ENCODE peak calls at places on chromosomes 13 and 19, in eight cellular contexts. One of them, this sample, is unnamed.
A peak's percentile ranks its signal among the peaks of the same experiment; 100 is the strongest.

GRCh38 chr13:25153736-25154135 is 18.4 kb downstream of the AMER2 start:
- DNase-seq in Panc1: no peak
- DNase-seq in gastrocnemius medialis: no peak
- DNase-seq in activated CD8-positive, alpha-beta T cell treated with anti-CD3 and anti-CD28 coated beads for 36 hours: no peak
- DNase-seq in right atrium auricular region: no peak
- DNase-seq in fibroblast of mammary gland: no peak
- DNase-seq in fibroblast of pulmonary artery: no peak
- DNase-seq in mammary epithelial cell: no peak
- DNase-seq in this sample: no peak

GRCh38 chr13:113061796-113062425 is 43.7 kb upstream of the F7 start:
- DNase-seq in Panc1: no peak
- DNase-seq in fibroblast of pulmonary artery: no peak
- DNase-seq in right atrium auricular region: no peak
- DNase-seq in activated CD8-positive, alpha-beta T cell treated with anti-CD3 and anti-CD28 coated beads for 36 hours: no peak
- DNase-seq in fibroblast of mammary gland: no peak
- DNase-seq in mammary epithelial cell: no peak
- DNase-seq in gastrocnemius medialis: no peak
- DNase-seq in this sample: no peak

GRCh38 chr13:46183018-46183940 is 1.3 kb upstream of the LCP1 start:
- DNase-seq in right atrium auricular region: no peak
- DNase-seq in fibroblast of mammary gland: no peak
- DNase-seq in mammary epithelial cell: no peak
- DNase-seq in Panc1: no peak
- DNase-seq in fibroblast of pulmonary artery: no peak
- DNase-seq in activated CD8-positive, alpha-beta T cell treated with anti-CD3 and anti-CD28 coated beads for 36 hours: peak; percentile 55
- DNase-seq in gastrocnemius medialis: no peak
- DNase-seq in this sample: no peak

GRCh38 chr13:40688781-40689180 is 22.3 kb upstream of the FOXO1 start:
- DNase-seq in right atrium auricular region: no peak
- DNase-seq in activated CD8-positive, alpha-beta T cell treated with anti-CD3 and anti-CD28 coated beads for 36 hours: no peak
- DNase-seq in gastrocnemius medialis: no peak
- DNase-seq in Panc1: no peak
- DNase-seq in fibroblast of pulmonary artery: no peak
- DNase-seq in mammary epithelial cell: no peak
- DNase-seq in fibroblast of mammary gland: no peak
- DNase-seq in this sample: no peak

GRCh38 chr13:40060318-40061007 is 405.0 kb downstream of the COG6 start:
- DNase-seq in fibroblast of mammary gland: peak; percentile 99
- DNase-seq in fibroblast of pulmonary artery: peak; percentile 72
- DNase-seq in mammary epithelial cell: peak; percentile 99
- DNase-seq in gastrocnemius medialis: peak; percentile 41
- DNase-seq in right atrium auricular region: no peak
- DNase-seq in activated CD8-positive, alpha-beta T cell treated with anti-CD3 and anti-CD28 coated beads for 36 hours: peak; percentile 46
- DNase-seq in Panc1: no peak
- DNase-seq in this sample: peak; percentile 55

GRCh38 chr13:22232186-22232585 is 561.3 kb downstream of the FGF9 start:
- DNase-seq in activated CD8-positive, alpha-beta T cell treated with anti-CD3 and anti-CD28 coated beads for 36 hours: no peak
- DNase-seq in mammary epithelial cell: no peak
- DNase-seq in right atrium auricular region: no peak
- DNase-seq in Panc1: no peak
- DNase-seq in fibroblast of mammary gland: no peak
- DNase-seq in fibroblast of pulmonary artery: no peak
- DNase-seq in gastrocnemius medialis: no peak
- DNase-seq in this sample: no peak

GRCh38 chr19:54158812-54159351 is 639 bp downstream of the LENG1 start:
- DNase-seq in right atrium auricular region: no peak
- DNase-seq in mammary epithelial cell: peak; percentile 31
- DNase-seq in Panc1: no peak
- DNase-seq in gastrocnemius medialis: no peak
- DNase-seq in activated CD8-positive, alpha-beta T cell treated with anti-CD3 and anti-CD28 coated beads for 36 hours: peak; percentile 78
- DNase-seq in fibroblast of mammary gland: peak; percentile 47
- DNase-seq in fibroblast of pulmonary artery: no peak
- DNase-seq in this sample: peak; percentile 68

GRCh38 chr19:35430382-35431146 is 17.5 kb upstream of the FFAR2 start:
- DNase-seq in fibroblast of mammary gland: no peak
- DNase-seq in right atrium auricular region: no peak
- DNase-seq in gastrocnemius medialis: no peak
- DNase-seq in fibroblast of pulmonary artery: no peak
- DNase-seq in Panc1: no peak
- DNase-seq in mammary epithelial cell: no peak
- DNase-seq in activated CD8-positive, alpha-beta T cell treated with anti-CD3 and anti-CD28 coated beads for 36 hours: no peak
- DNase-seq in this sample: no peak

GRCh38 chr19:2722541-2723344 is 1.6 kb upstream of the DIRAS1 start:
- DNase-seq in activated CD8-positive, alpha-beta T cell treated with anti-CD3 and anti-CD28 coated beads for 36 hours: no peak
- DNase-seq in fibroblast of mammary gland: peak; percentile 77
- DNase-seq in mammary epithelial cell: peak; percentile 62
- DNase-seq in fibroblast of pulmonary artery: peak; percentile 82
- DNase-seq in Panc1: no peak
- DNase-seq in gastrocnemius medialis: peak; percentile 61
- DNase-seq in right atrium auricular region: peak; percentile 70
- DNase-seq in this sample: peak; percentile 79

GRCh38 chr19:48717059-48717395 is 2.5 kb downstream of the MAMSTR start:
- DNase-seq in Panc1: no peak
- DNase-seq in mammary epithelial cell: no peak
- DNase-seq in right atrium auricular region: no peak
- DNase-seq in fibroblast of pulmonary artery: no peak
- DNase-seq in activated CD8-positive, alpha-beta T cell treated with anti-CD3 and anti-CD28 coated beads for 36 hours: no peak
- DNase-seq in fibroblast of mammary gland: peak; percentile 54
- DNase-seq in gastrocnemius medialis: no peak
- DNase-seq in this sample: peak; percentile 71

GRCh38 chr13:81800433-81800832 is 1459.5 kb upstream of the SPRY2 start:
- DNase-seq in right atrium auricular region: no peak
- DNase-seq in fibroblast of mammary gland: no peak
- DNase-seq in gastrocnemius medialis: no peak
- DNase-seq in fibroblast of pulmonary artery: no peak
- DNase-seq in Panc1: no peak
- DNase-seq in activated CD8-positive, alpha-beta T cell treated with anti-CD3 and anti-CD28 coated beads for 36 hours: no peak
- DNase-seq in mammary epithelial cell: no peak
- DNase-seq in this sample: no peak

GRCh38 chr13:94710881-94711560 is 1.3 kb downstream of the SOX21 start:
- DNase-seq in gastrocnemius medialis: no peak
- DNase-seq in right atrium auricular region: no peak
- DNase-seq in activated CD8-positive, alpha-beta T cell treated with anti-CD3 and anti-CD28 coated beads for 36 hours: peak; percentile 27
- DNase-seq in Panc1: no peak
- DNase-seq in fibroblast of mammary gland: no peak
- DNase-seq in fibroblast of pulmonary artery: no peak
- DNase-seq in mammary epithelial cell: no peak
- DNase-seq in this sample: no peak

GRCh38 chr13:66995366-66995663 is 234.8 kb downstream of the PCDH9 start:
- DNase-seq in fibroblast of pulmonary artery: no peak
- DNase-seq in gastrocnemius medialis: no peak
- DNase-seq in mammary epithelial cell: no peak
- DNase-seq in Panc1: no peak
- DNase-seq in fibroblast of mammary gland: no peak
- DNase-seq in right atrium auricular region: no peak
- DNase-seq in activated CD8-positive, alpha-beta T cell treated with anti-CD3 and anti-CD28 coated beads for 36 hours: no peak
- DNase-seq in this sample: no peak

GRCh38 chr19:5111051-5111450 is 142.1 kb downstream of the KDM4B start:
- DNase-seq in Panc1: no peak
- DNase-seq in fibroblast of mammary gland: no peak
- DNase-seq in activated CD8-positive, alpha-beta T cell treated with anti-CD3 and anti-CD28 coated beads for 36 hours: no peak
- DNase-seq in gastrocnemius medialis: no peak
- DNase-seq in mammary epithelial cell: no peak
- DNase-seq in fibroblast of pulmonary artery: no peak
- DNase-seq in right atrium auricular region: no peak
- DNase-seq in this sample: no peak

GRCh38 chr19:5110546-5110945 is 141.6 kb downstream of the KDM4B start:
- DNase-seq in right atrium auricular region: no peak
- DNase-seq in gastrocnemius medialis: no peak
- DNase-seq in activated CD8-positive, alpha-beta T cell treated with anti-CD3 and anti-CD28 coated beads for 36 hours: no peak
- DNase-seq in mammary epithelial cell: no peak
- DNase-seq in fibroblast of pulmonary artery: no peak
- DNase-seq in fibroblast of mammary gland: no peak
- DNase-seq in Panc1: no peak
- DNase-seq in this sample: no peak

GRCh38 chr19:5108123-5108613 is 139.3 kb downstream of the KDM4B start:
- DNase-seq in fibroblast of pulmonary artery: no peak
- DNase-seq in Panc1: no peak
- DNase-seq in mammary epithelial cell: no peak
- DNase-seq in right atrium auricular region: no peak
- DNase-seq in activated CD8-positive, alpha-beta T cell treated with anti-CD3 and anti-CD28 coated beads for 36 hours: no peak
- DNase-seq in gastrocnemius medialis: no peak
- DNase-seq in fibroblast of mammary gland: no peak
- DNase-seq in this sample: no peak

GRCh38 chr19:5108866-5109265 is 140.0 kb downstream of the KDM4B start:
- DNase-seq in fibroblast of mammary gland: no peak
- DNase-seq in activated CD8-positive, alpha-beta T cell treated with anti-CD3 and anti-CD28 coated beads for 36 hours: no peak
- DNase-seq in mammary epithelial cell: no peak
- DNase-seq in fibroblast of pulmonary artery: no peak
- DNase-seq in right atrium auricular region: no peak
- DNase-seq in gastrocnemius medialis: no peak
- DNase-seq in Panc1: no peak
- DNase-seq in this sample: no peak

GRCh38 chr19:5109560-5109959 is 140.6 kb downstream of the KDM4B start:
- DNase-seq in right atrium auricular region: no peak
- DNase-seq in fibroblast of pulmonary artery: no peak
- DNase-seq in gastrocnemius medialis: no peak
- DNase-seq in activated CD8-positive, alpha-beta T cell treated with anti-CD3 and anti-CD28 coated beads for 36 hours: no peak
- DNase-seq in Panc1: no peak
- DNase-seq in fibroblast of mammary gland: no peak
- DNase-seq in mammary epithelial cell: no peak
- DNase-seq in this sample: no peak
- TF ChIP-seq CTCF in right atrium auricular region: no peak
- TF ChIP-seq CTCF in fibroblast of pulmonary artery: no peak
- TF ChIP-seq CTCF in gastrocnemius medialis: no peak
- TF ChIP-seq CTCF in activated CD8-positive, alpha-beta T cell treated with anti-CD3 and anti-CD28 coated beads for 36 hours: no peak
- TF ChIP-seq CTCF in Panc1: no peak
- TF ChIP-seq CTCF in fibroblast of mammary gland: no peak
- TF ChIP-seq CTCF in mammary epithelial cell: no peak
- TF ChIP-seq CTCF in this sample: no peak

DNA sequence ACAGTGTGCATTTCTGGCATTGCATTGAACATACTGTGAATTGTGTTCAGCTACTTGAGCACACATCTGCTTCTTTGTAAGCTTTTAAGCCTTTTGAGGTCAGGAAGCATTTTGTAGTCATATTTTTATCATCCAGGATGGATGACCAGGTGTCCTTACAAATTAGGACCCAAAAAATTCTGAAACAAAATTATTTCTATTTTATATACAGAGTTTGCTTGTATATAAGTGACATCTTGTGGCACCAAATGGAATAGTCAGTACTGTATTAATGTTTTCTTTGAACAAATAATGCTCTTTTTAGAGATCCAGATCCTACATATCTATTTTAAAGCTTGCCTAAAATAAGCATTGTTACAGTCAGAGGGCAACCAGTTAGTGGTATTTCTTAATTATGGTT is 9.5 kb upstream of the SUPT20H start:
- DNase-seq in fibroblast of pulmonary artery: peak; percentile 45
- DNase-seq in right atrium auricular region: no peak
- DNase-seq in activated CD8-positive, alpha-beta T cell treated with anti-CD3 and anti-CD28 coated beads for 36 hours: no peak
- DNase-seq in Panc1: no peak
- DNase-seq in mammary epithelial cell: no peak
- DNase-seq in fibroblast of mammary gland: peak; percentile 43
- DNase-seq in gastrocnemius medialis: no peak
- DNase-seq in this sample: no peak
- TF ChIP-seq CTCF in fibroblast of pulmonary artery: peak; percentile 34
- TF ChIP-seq CTCF in right atrium auricular region: no peak
- TF ChIP-seq CTCF in activated CD8-positive, alpha-beta T cell treated with anti-CD3 and anti-CD28 coated beads for 36 hours: no peak
- TF ChIP-seq CTCF in Panc1: peak; percentile 35
- TF ChIP-seq CTCF in mammary epithelial cell: peak; percentile 31
- TF ChIP-seq CTCF in fibroblast of mammary gland: peak; percentile 34
- TF ChIP-seq CTCF in gastrocnemius medialis: peak; percentile 9
- TF ChIP-seq CTCF in this sample: peak; percentile 7

GRCh38 chr19:41578886-41579285 is 2.9 kb downstream of the CEACAM21 start:
- DNase-seq in fibroblast of mammary gland: no peak
- DNase-seq in gastrocnemius medialis: no peak
- DNase-seq in activated CD8-positive, alpha-beta T cell treated with anti-CD3 and anti-CD28 coated beads for 36 hours: no peak
- DNase-seq in Panc1: no peak
- DNase-seq in mammary epithelial cell: no peak
- DNase-seq in right atrium auricular region: no peak
- DNase-seq in fibroblast of pulmonary artery: no peak
- DNase-seq in this sample: no peak

GRCh38 chr19:41577833-41578232 is 1.9 kb downstream of the CEACAM21 start:
- DNase-seq in mammary epithelial cell: no peak
- DNase-seq in fibroblast of pulmonary artery: no peak
- DNase-seq in gastrocnemius medialis: no peak
- DNase-seq in right atrium auricular region: no peak
- DNase-seq in activated CD8-positive, alpha-beta T cell treated with anti-CD3 and anti-CD28 coated beads for 36 hours: no peak
- DNase-seq in Panc1: no peak
- DNase-seq in fibroblast of mammary gland: no peak
- DNase-seq in this sample: no peak

GRCh38 chr19:41575998-41576397 is at the start of gene CEACAM21:
- DNase-seq in mammary epithelial cell: no peak
- DNase-seq in activated CD8-positive, alpha-beta T cell treated with anti-CD3 and anti-CD28 coated beads for 36 hours: peak; percentile 66
- DNase-seq in fibroblast of pulmonary artery: no peak
- DNase-seq in gastrocnemius medialis: peak; percentile 32
- DNase-seq in Panc1: no peak
- DNase-seq in fibroblast of mammary gland: no peak
- DNase-seq in right atrium auricular region: peak; percentile 71
- DNase-seq in this sample: no peak

GRCh38 chr19:41577144-41577830 is 1.3 kb downstream of the CEACAM21 start:
- DNase-seq in fibroblast of mammary gland: no peak
- DNase-seq in right atrium auricular region: peak; percentile 53
- DNase-seq in Panc1: no peak
- DNase-seq in gastrocnemius medialis: no peak
- DNase-seq in mammary epithelial cell: no peak
- DNase-seq in fibroblast of pulmonary artery: no peak
- DNase-seq in activated CD8-positive, alpha-beta T cell treated with anti-CD3 and anti-CD28 coated beads for 36 hours: no peak
- DNase-seq in this sample: no peak
- TF ChIP-seq CTCF in fibroblast of mammary gland: no peak
- TF ChIP-seq CTCF in right atrium auricular region: no peak
- TF ChIP-seq CTCF in Panc1: no peak
- TF ChIP-seq CTCF in gastrocnemius medialis: no peak
- TF ChIP-seq CTCF in mammary epithelial cell: no peak
- TF ChIP-seq CTCF in fibroblast of pulmonary artery: no peak
- TF ChIP-seq CTCF in activated CD8-positive, alpha-beta T cell treated with anti-CD3 and anti-CD28 coated beads for 36 hours: no peak
- TF ChIP-seq CTCF in this sample: no peak

GRCh38 chr13:29801737-29802305 is 48.6 kb downstream of the UBL3 start:
- DNase-seq in fibroblast of pulmonary artery: peak; percentile 18
- DNase-seq in right atrium auricular region: no peak
- DNase-seq in Panc1: no peak
- DNase-seq in mammary epithelial cell: no peak
- DNase-seq in activated CD8-positive, alpha-beta T cell treated with anti-CD3 and anti-CD28 coated beads for 36 hours: no peak
- DNase-seq in gastrocnemius medialis: no peak
- DNase-seq in fibroblast of mammary gland: peak; percentile 21
- DNase-seq in this sample: no peak
- TF ChIP-seq CTCF in fibroblast of pulmonary artery: no peak
- TF ChIP-seq CTCF in right atrium auricular region: no peak
- TF ChIP-seq CTCF in Panc1: no peak
- TF ChIP-seq CTCF in mammary epithelial cell: no peak
- TF ChIP-seq CTCF in activated CD8-positive, alpha-beta T cell treated with anti-CD3 and anti-CD28 coated beads for 36 hours: no peak
- TF ChIP-seq CTCF in gastrocnemius medialis: no peak
- TF ChIP-seq CTCF in fibroblast of mammary gland: no peak
- TF ChIP-seq CTCF in this sample: no peak